ENCODE peak calls at places on chromosome X, in four cellular contexts. X is effector memory CD4-positive, alpha-beta T cell; A is ovary; E is stomach. K is an unnamed sample. For H3K4me1, the result is how much of the 10 kb centered on the place peaks cover.

GRCh38 chrX:148192547-148192946 is 211.4 kb downstream of the FMR1NB start:
- DNase-seq in A (no peak), E (no peak), X (no peak), K (no peak)

GRCh38 chrX:152149648-152150047 is 11.3 kb upstream of the MAGEA10 start:
- DNase-seq in X (no peak), A (no peak), E (no peak), K (no peak)

GRCh38 chrX:131895002-131895401 is 128.1 kb upstream of the STK26 start:
- DNase-seq in X (no peak), E (no peak), A (no peak), K (no peak)

GRCh38 chrX:53313746-53314105 is 32.3 kb upstream of the IQSEC2 start:
- DNase-seq in A (no peak), E (no peak), X (no peak), K (no peak)

GRCh38 chrX:15158350-15158735 is 111.5 kb downstream of the ASB9 start:
- DNase-seq in A (no peak), E (no peak), X (no peak), K (no peak)

GRCh38 chrX:6184900-6185515 is 43.7 kb downstream of the NLGN4X start:
- DNase-seq in E (no peak), A (peak), X (no peak), K (no peak)

GRCh38 chrX:40644821-40645358 is 2.5 kb downstream of the CXorf38 start:
- DNase-seq in E (peak), X (peak), A (peak), K (peak)

GRCh38 chrX:45623266-45623665 is 422.6 kb upstream of the DIPK2B start:
- DNase-seq in X (no peak), A (no peak), E (no peak), K (no peak)

GRCh38 chrX:45681891-45682290 is 481.2 kb upstream of the DIPK2B start:
- DNase-seq in E (no peak), X (no peak), A (no peak), K (no peak)

GRCh38 chrX:67780694-67781109 is 236.9 kb downstream of the AR start:
- DNase-seq in A (peak), X (no peak), E (peak), K (peak)

GRCh38 chrX:48918644-48919340 is at the start of gene PIM2:
- DNase-seq in X (peak), A (peak), E (peak), K (peak)

GRCh38 chrX:133375558-133376340 is 39.5 kb downstream of the GPC4 start:
- DNase-seq in A (no peak), E (peak), X (no peak), K (no peak)

GRCh38 chrX:16445166-16445752 is 204.7 kb upstream of the S100G start:
- DNase-seq in A (no peak), X (peak), E (peak), K (no peak)

GRCh38 chrX:153674219-153674851 is 722 bp upstream of the PNCK start:
- DNase-seq in A (no peak), X (no peak), E (no peak), K (no peak)

GRCh38 chrX:154779261-154779660 is 16.6 kb downstream of the DKC1 start:
- DNase-seq in X (no peak), E (no peak), A (no peak), K (no peak)

GRCh38 chrX:45622042-45622423 is 421.4 kb upstream of the DIPK2B start:
- DNase-seq in E (no peak), A (no peak), X (no peak), K (no peak)

GRCh38 chrX:39730671-39731389 is 366.9 kb downstream of the BCOR start:
- DNase-seq in E (peak), X (no peak), A (peak), K (peak)

GRCh38 chrX:154732421-154733071 is 18.3 kb downstream of the GAB3 start:
- DNase-seq in X (no peak), E (no peak), A (no peak), K (no peak)

GRCh38 chrX:49029876-49030275 is 13.3 kb downstream of the TFE3 start:
- DNase-seq in A (no peak), X (no peak), E (no peak), K (no peak)

GRCh38 chrX:122625239-122625638 is 558.8 kb upstream of the GRIA3 start:
- DNase-seq in X (no peak), E (no peak), A (no peak), K (no peak)

GRCh38 chrX:96098471-96098870 is 586.2 kb upstream of the DIAPH2 start:
- DNase-seq in E (no peak), A (no peak), X (no peak), K (no peak)

GRCh38 chrX:49257846-49258748 is 6.4 kb downstream of the FOXP3 start:
- DNase-seq in X (no peak), E (no peak), A (no peak), K (no peak)

GRCh38 chrX:20477219-20477618 is 210.5 kb upstream of the RPS6KA3 start:
- DNase-seq in A (no peak), E (no peak), X (no peak), K (no peak)

GRCh38 chrX:136627381-136627780 is 20.6 kb upstream of the CD40LG start:
- DNase-seq in E (no peak), X (peak), A (no peak), K (no peak)

GRCh38 chrX:153460826-153461225 is 9.6 kb downstream of the HAUS7 start:
- DNase-seq in E (peak), X (no peak), A (no peak), K (no peak)

GRCh38 chrX:149120459-149120858 is 384.6 kb downstream of the IDS start:
- DNase-seq in A (no peak), E (no peak), X (no peak), K (no peak)

GRCh38 chrX:1213971-1214370 is 1.5 kb upstream of the CRLF2 start:
- DNase-seq in X (no peak), E (no peak), A (no peak), K (no peak)

GRCh38 chrX:133994576-133994975 is 9.2 kb upstream of the GPC3 start:
- DNase-seq in A (no peak), X (no peak), E (no peak), K (no peak)

GRCh38 chrX:40012039-40012799 is 85.5 kb downstream of the BCOR start:
- DNase-seq in X (no peak), E (peak), A (peak), K (no peak)

GRCh38 chrX:51641421-51642021 is 22.8 kb upstream of the CENPVL3 start:
- DNase-seq in A (no peak), E (no peak), X (no peak), K (no peak)

GRCh38 chrX:55149242-55149641 is 60.4 kb downstream of the PAGE2 start:
- DNase-seq in E (no peak), X (no peak), A (no peak), K (no peak)

GRCh38 chrX:141278306-141278705 is 36.0 kb upstream of the SPANXC start:
- DNase-seq in A (no peak), X (no peak), E (no peak), K (no peak)

GRCh38 chrX:2962346-2962745 is 33.2 kb upstream of the ARSD start:
- DNase-seq in X (no peak), E (no peak), A (no peak), K (no peak)

GRCh38 chrX:11665144-11666040 is at the start of gene ARHGAP6:
- DNase-seq in A (peak), E (no peak), X (no peak), K (no peak)

GRCh38 chrX:71105638-71106037 is 902 bp downstream of the CXorf65 start:
- DNase-seq in E (no peak), A (no peak), X (no peak), K (no peak)

GRCh38 chrX:47199286-47199685 is 5.7 kb downstream of the UBA1 start:
- DNase-seq in X (no peak), A (no peak), E (no peak), K (no peak)
- H3K4me1 ChIP-seq in X (under half), A (under half), E (under half), K (under half)

DNA sequence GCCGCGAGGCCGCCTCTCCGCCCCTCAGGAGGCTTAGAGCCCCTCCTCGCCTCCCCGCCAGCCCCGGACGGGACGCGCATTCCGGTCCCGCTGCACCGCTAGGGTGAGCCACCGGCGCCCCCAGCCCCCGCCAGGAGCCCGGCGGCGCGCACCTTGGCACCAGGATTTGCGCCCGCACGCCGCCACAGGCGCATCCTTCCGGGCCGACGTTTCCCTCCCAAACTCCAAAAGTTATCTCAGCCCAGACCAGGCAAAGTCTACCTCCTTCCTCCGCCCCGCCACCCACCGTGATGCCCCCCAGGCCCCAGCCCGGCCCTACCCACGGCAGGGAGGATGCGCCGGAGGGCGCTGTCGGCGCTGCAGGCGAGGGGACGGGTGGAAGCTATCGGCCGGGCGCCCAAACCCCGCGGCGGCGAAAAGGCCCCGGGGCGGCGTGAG is 538 bp downstream of the SCML2 start:
- DNase-seq in X (no peak), A (peak), E (no peak), K (no peak)
- H3K27ac ChIP-seq in X (no peak), A (peak), E (no peak), K (no peak)

GRCh38 chrX:111100191-111100590 is 4.2 kb downstream of the PAK3 start:
- DNase-seq in A (no peak), E (no peak), X (no peak), K (no peak)

GRCh38 chrX:111098874-111099273 is 2.9 kb downstream of the PAK3 start:
- DNase-seq in X (peak), E (peak), A (peak), K (peak)

GRCh38 chrX:111090458-111090857 is 5.5 kb upstream of the PAK3 start:
- DNase-seq in E (no peak), X (no peak), A (no peak), K (no peak)

GRCh38 chrX:111101580-111101979 is 5.6 kb downstream of the PAK3 start:
- DNase-seq in X (no peak), E (no peak), A (peak), K (no peak)

DNA sequence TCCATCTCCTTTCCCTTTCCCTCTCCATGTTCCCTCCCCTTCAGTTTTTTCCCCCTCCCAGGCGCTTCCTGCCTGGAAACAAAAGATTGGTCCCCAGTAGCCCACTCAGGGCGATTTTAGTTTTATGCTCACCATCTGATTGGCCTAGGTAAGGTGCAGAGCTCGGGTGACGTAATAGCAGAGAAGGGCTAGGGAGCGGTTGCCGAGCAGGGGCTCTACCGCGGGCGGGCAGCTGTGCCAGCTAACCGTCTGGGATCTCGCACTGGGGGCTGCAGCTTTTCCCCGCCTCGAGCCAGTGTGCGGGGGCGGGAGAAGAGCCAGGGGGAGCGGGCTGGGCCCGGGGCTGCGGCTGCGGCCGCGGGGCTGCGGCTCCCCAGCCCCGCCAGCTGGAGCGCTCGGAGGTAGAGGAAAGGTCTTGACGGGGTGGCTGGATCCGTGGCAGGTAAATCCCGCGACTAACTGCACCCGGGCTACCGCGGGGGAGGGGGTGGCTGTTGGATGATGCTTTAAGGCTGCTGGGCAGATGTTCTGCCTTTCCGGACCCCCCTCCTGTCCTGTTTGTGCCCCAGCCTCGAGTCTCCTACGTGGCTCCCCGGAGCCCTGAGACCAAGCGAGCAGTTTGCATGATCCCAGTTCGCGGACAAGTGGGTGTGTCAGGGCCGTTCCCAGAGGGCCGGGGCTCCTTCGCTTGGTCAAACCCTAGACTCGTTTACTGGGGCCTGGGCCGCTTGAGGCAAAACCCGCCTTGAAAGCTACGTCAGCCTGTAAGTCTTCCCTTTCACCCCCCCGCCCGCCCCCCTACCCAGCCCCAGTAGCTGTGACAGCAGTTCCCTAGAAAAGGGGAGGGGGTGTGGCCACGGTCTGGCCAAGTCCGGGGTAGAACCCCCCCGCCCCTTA is at the start of gene PAK3:
- DNase-seq in E (peak), A (peak), X (peak), K (no peak)
- H3K4me3 ChIP-seq in E (peak), A (peak), X (peak), K (peak)

GRCh38 chrX:13938766-13939530 is 90.7 kb downstream of the GEMIN8 start:
- DNase-seq in E (no peak), A (no peak), X (no peak), K (no peak)

GRCh38 chrX:13937370-13938052 is 92.2 kb downstream of the GEMIN8 start:
- DNase-seq in E (no peak), A (no peak), X (no peak), K (no peak)

GRCh38 chrX:13936804-13937203 is 92.9 kb downstream of the GEMIN8 start:
- DNase-seq in E (no peak), A (no peak), X (no peak), K (no peak)

GRCh38 chrX:13939741-13940597 is 89.7 kb downstream of the GEMIN8 start:
- DNase-seq in E (no peak), X (no peak), A (no peak), K (no peak)

DNA sequence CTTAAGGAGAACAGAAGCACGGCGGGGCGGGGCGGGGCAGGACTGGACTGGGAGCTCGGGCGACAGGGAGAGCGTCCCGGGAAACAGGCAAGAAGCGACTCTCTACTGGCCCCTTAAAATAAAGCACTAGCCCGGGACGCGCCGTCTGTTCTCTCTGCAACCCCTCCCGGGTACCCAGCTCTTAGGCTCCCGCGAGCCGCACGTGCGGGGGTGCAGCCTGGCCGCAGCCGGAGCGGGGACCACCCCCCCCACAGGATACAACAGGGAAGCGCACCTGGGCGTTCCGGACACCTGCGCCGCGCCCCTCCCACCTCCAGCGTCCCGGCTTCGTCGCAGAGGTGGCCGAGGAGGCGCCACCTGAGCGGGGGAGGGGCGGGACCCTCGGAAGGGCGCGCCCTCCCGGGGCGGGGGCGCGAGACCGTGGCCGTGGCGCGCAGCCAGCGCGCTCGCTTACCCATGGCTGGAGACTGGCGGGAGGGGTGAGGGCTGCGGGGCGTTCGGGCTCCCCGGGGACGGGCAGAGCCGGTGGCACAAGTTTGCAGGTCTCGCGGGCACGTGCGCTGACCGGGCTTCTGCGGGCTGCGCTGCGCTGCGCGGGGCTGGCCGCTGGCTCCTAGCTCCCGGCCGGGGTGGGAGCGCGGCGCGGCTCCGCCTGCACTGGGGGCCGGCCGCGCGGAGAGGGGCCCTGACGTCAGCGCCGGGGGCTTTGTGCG is 91.5 kb downstream of the GEMIN8 start:
- DNase-seq in X (no peak), A (no peak), E (peak), K (no peak)
- H3K4me1 ChIP-seq in X (under half), A (under half), E (under half), K (under half)

DNA sequence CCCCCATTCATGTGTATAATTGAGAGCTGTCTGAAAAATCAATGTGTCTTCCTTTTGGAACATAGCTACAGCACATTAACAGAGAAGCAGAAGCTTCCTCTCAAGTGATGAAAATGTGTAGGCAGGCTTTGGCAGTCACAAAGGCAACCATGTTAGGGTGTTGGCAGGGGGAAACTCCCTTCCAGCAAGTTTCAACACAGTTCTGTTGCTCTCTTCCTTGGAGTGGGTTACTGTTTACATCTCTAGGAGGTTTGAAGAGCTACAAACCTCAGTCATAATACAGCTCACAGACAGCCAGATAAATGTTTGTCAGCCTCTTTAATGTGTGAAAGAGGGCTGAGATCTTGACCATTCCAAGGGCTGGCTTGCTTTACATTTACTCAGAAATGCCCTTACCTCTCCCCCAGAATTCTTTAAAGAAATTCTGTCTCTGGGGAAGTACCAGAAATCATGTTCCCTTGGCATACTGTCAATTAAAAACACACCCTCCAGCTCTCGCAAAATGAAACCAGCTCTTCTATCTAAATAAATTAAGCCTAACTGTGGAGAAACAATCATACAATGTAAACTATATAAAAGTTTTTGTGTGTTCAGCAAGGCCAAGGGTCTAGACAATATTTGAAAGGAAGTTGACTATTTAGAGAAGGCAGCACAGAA is 18.9 kb downstream of the ZBTB33 start:
- DNase-seq in X (no peak), A (no peak), E (no peak), K (peak)
- H3K27ac ChIP-seq in X (no peak), A (no peak), E (no peak), K (no peak)

K was measured in lung.